ENCODE peak calls at places on chromosomes 4 and X, in six cellular contexts. One of them, this sample, is unnamed.
A peak's percentile ranks its signal among the peaks of the same experiment; 100 is the strongest.

GRCh38 chr4:77881460-77882295 is 19.0 kb downstream of the MRPL1 start:
- DNase-seq in fibroblast of mammary gland: peak; percentile 71
- DNase-seq in choroid plexus epithelial cell: peak; percentile 54
- DNase-seq in PC-9: no peak
- DNase-seq in fibroblast of the aortic adventitia: no peak
- DNase-seq in endothelial cell of umbilical vein: no peak
- DNase-seq in this sample: no peak

GRCh38 chr4:166324321-166324720 is 451.3 kb downstream of the TLL1 start:
- DNase-seq in fibroblast of mammary gland: peak; percentile 42
- DNase-seq in PC-9: no peak
- DNase-seq in choroid plexus epithelial cell: peak; percentile 54
- DNase-seq in endothelial cell of umbilical vein: peak; percentile 6
- DNase-seq in fibroblast of the aortic adventitia: peak; percentile 33
- DNase-seq in this sample: peak; percentile 53

GRCh38 chr4:89283226-89283974 is 24.2 kb downstream of the GPRIN3 start:
- DNase-seq in PC-9: no peak
- DNase-seq in choroid plexus epithelial cell: peak; percentile 49
- DNase-seq in fibroblast of mammary gland: peak; percentile 49
- DNase-seq in fibroblast of the aortic adventitia: peak; percentile 9
- DNase-seq in endothelial cell of umbilical vein: no peak
- DNase-seq in this sample: no peak

GRCh38 chr4:110586137-110586850 is 36.6 kb downstream of the PITX2 start:
- DNase-seq in fibroblast of the aortic adventitia: peak; percentile 77
- DNase-seq in PC-9: peak; percentile 42
- DNase-seq in fibroblast of mammary gland: peak; percentile 76
- DNase-seq in choroid plexus epithelial cell: peak; percentile 87
- DNase-seq in endothelial cell of umbilical vein: peak; percentile 64
- DNase-seq in this sample: peak; percentile 8

GRCh38 chr4:54657556-54658313 is at the start of gene KIT:
- DNase-seq in choroid plexus epithelial cell: peak; percentile 23
- DNase-seq in PC-9: no peak
- DNase-seq in fibroblast of mammary gland: no peak
- DNase-seq in fibroblast of the aortic adventitia: no peak
- DNase-seq in endothelial cell of umbilical vein: peak; percentile 56
- DNase-seq in this sample: no peak

GRCh38 chr4:8144359-8144758 is 14.3 kb downstream of the ABLIM2 start:
- DNase-seq in endothelial cell of umbilical vein: no peak
- DNase-seq in choroid plexus epithelial cell: peak; percentile 18
- DNase-seq in fibroblast of mammary gland: no peak
- DNase-seq in PC-9: no peak
- DNase-seq in fibroblast of the aortic adventitia: no peak
- DNase-seq in this sample: no peak

GRCh38 chrX:18698762-18699650 is 8.4 kb upstream of the PPEF1 start:
- DNase-seq in fibroblast of mammary gland: peak; percentile 10
- DNase-seq in fibroblast of the aortic adventitia: peak; percentile 19
- DNase-seq in choroid plexus epithelial cell: no peak
- DNase-seq in endothelial cell of umbilical vein: no peak
- DNase-seq in PC-9: no peak
- DNase-seq in this sample: no peak

GRCh38 chr4:54231419-54232150 is 2.5 kb downstream of the PDGFRA start:
- DNase-seq in choroid plexus epithelial cell: peak; percentile 65
- DNase-seq in PC-9: no peak
- DNase-seq in fibroblast of mammary gland: peak; percentile 65
- DNase-seq in fibroblast of the aortic adventitia: peak; percentile 72
- DNase-seq in endothelial cell of umbilical vein: no peak
- DNase-seq in this sample: no peak

GRCh38 chrX:48496660-48497059 is 12.1 kb upstream of the PORCN start:
- DNase-seq in fibroblast of the aortic adventitia: no peak
- DNase-seq in PC-9: no peak
- DNase-seq in fibroblast of mammary gland: peak; percentile 55
- DNase-seq in choroid plexus epithelial cell: peak; percentile 21
- DNase-seq in endothelial cell of umbilical vein: no peak
- DNase-seq in this sample: no peak

GRCh38 chr4:110058677-110059076 is 139.7 kb downstream of the ELOVL6 start:
- DNase-seq in choroid plexus epithelial cell: no peak
- DNase-seq in fibroblast of mammary gland: no peak
- DNase-seq in PC-9: no peak
- DNase-seq in fibroblast of the aortic adventitia: no peak
- DNase-seq in endothelial cell of umbilical vein: no peak
- DNase-seq in this sample: no peak

GRCh38 chr4:181952478-181952877 is 290.7 kb upstream of the TENM3 start:
- DNase-seq in fibroblast of the aortic adventitia: peak; percentile 83
- DNase-seq in fibroblast of mammary gland: peak; percentile 94
- DNase-seq in endothelial cell of umbilical vein: peak; percentile 31
- DNase-seq in choroid plexus epithelial cell: peak; percentile 95
- DNase-seq in PC-9: no peak
- DNase-seq in this sample: no peak

GRCh38 chrX:22323541-22323940 is 50.8 kb downstream of the CBLL2 start:
- DNase-seq in fibroblast of mammary gland: peak; percentile 82
- DNase-seq in endothelial cell of umbilical vein: peak; percentile 58
- DNase-seq in fibroblast of the aortic adventitia: peak; percentile 65
- DNase-seq in PC-9: peak; percentile 38
- DNase-seq in choroid plexus epithelial cell: peak; percentile 70
- DNase-seq in this sample: no peak

GRCh38 chr4:114217150-114217817 is 237.8 kb upstream of the ARSJ start:
- DNase-seq in endothelial cell of umbilical vein: no peak
- DNase-seq in fibroblast of mammary gland: no peak
- DNase-seq in PC-9: no peak
- DNase-seq in choroid plexus epithelial cell: no peak
- DNase-seq in fibroblast of the aortic adventitia: no peak
- DNase-seq in this sample: no peak

GRCh38 chrX:149120459-149120858 is 384.6 kb downstream of the IDS start:
- DNase-seq in choroid plexus epithelial cell: no peak
- DNase-seq in endothelial cell of umbilical vein: no peak
- DNase-seq in PC-9: no peak
- DNase-seq in fibroblast of mammary gland: no peak
- DNase-seq in fibroblast of the aortic adventitia: no peak
- DNase-seq in this sample: peak; percentile 35

GRCh38 chr4:154030747-154031146 is 241.9 kb upstream of the SFRP2 start:
- DNase-seq in choroid plexus epithelial cell: peak; percentile 10
- DNase-seq in endothelial cell of umbilical vein: no peak
- DNase-seq in PC-9: no peak
- DNase-seq in fibroblast of mammary gland: peak; percentile 88
- DNase-seq in fibroblast of the aortic adventitia: no peak
- DNase-seq in this sample: no peak

GRCh38 chr4:687048-687974 is 1.6 kb downstream of the SLC49A3 start:
- DNase-seq in choroid plexus epithelial cell: peak; percentile 92
- DNase-seq in fibroblast of the aortic adventitia: peak; percentile 83
- DNase-seq in fibroblast of mammary gland: peak; percentile 97
- DNase-seq in PC-9: peak; percentile 86
- DNase-seq in endothelial cell of umbilical vein: peak; percentile 45
- DNase-seq in this sample: no peak

GRCh38 chr4:54837576-54838140 is 179.9 kb downstream of the KIT start:
- DNase-seq in fibroblast of the aortic adventitia: no peak
- DNase-seq in PC-9: no peak
- DNase-seq in fibroblast of mammary gland: peak; percentile 12
- DNase-seq in endothelial cell of umbilical vein: no peak
- DNase-seq in choroid plexus epithelial cell: peak; percentile 12
- DNase-seq in this sample: no peak

GRCh38 chrX:19705196-19705769 is 182.1 kb downstream of the SH3KBP1 start:
- DNase-seq in fibroblast of mammary gland: peak; percentile 50
- DNase-seq in choroid plexus epithelial cell: peak; percentile 34
- DNase-seq in endothelial cell of umbilical vein: peak; percentile 39
- DNase-seq in PC-9: no peak
- DNase-seq in fibroblast of the aortic adventitia: peak; percentile 39
- DNase-seq in this sample: no peak

GRCh38 chrX:118240359-118240758 is 105.5 kb upstream of the WDR44 start:
- DNase-seq in fibroblast of mammary gland: peak; percentile 65
- DNase-seq in PC-9: no peak
- DNase-seq in fibroblast of the aortic adventitia: no peak
- DNase-seq in endothelial cell of umbilical vein: peak; percentile 6
- DNase-seq in choroid plexus epithelial cell: no peak
- DNase-seq in this sample: no peak

GRCh38 chrX:141341743-141342142 is 99.4 kb upstream of the SPANXC start:
- DNase-seq in PC-9: no peak
- DNase-seq in endothelial cell of umbilical vein: no peak
- DNase-seq in fibroblast of the aortic adventitia: no peak
- DNase-seq in choroid plexus epithelial cell: no peak
- DNase-seq in fibroblast of mammary gland: no peak
- DNase-seq in this sample: no peak

GRCh38 chr4:104418313-104418712 is 76.4 kb downstream of the CXXC4 start:
- DNase-seq in PC-9: no peak
- DNase-seq in fibroblast of mammary gland: no peak
- DNase-seq in fibroblast of the aortic adventitia: no peak
- DNase-seq in choroid plexus epithelial cell: no peak
- DNase-seq in endothelial cell of umbilical vein: no peak
- DNase-seq in this sample: no peak

GRCh38 chrX:4379071-4379470 is 665.6 kb upstream of the PRKX start:
- DNase-seq in endothelial cell of umbilical vein: no peak
- DNase-seq in fibroblast of the aortic adventitia: no peak
- DNase-seq in fibroblast of mammary gland: no peak
- DNase-seq in choroid plexus epithelial cell: no peak
- DNase-seq in PC-9: peak; percentile 90
- DNase-seq in this sample: no peak

GRCh38 chr4:7759221-7759620 is 180.4 kb downstream of the AFAP1 start:
- DNase-seq in endothelial cell of umbilical vein: no peak
- DNase-seq in PC-9: no peak
- DNase-seq in fibroblast of mammary gland: no peak
- DNase-seq in choroid plexus epithelial cell: no peak
- DNase-seq in fibroblast of the aortic adventitia: no peak
- DNase-seq in this sample: peak; percentile 24

GRCh38 chrX:55011294-55011693 is 11.1 kb downstream of the APEX2 start:
- DNase-seq in fibroblast of mammary gland: peak; percentile 3
- DNase-seq in fibroblast of the aortic adventitia: peak; percentile 10
- DNase-seq in choroid plexus epithelial cell: peak; percentile 20
- DNase-seq in endothelial cell of umbilical vein: no peak
- DNase-seq in PC-9: no peak
- DNase-seq in this sample: no peak

GRCh38 chr4:40212674-40213504 is 16.1 kb downstream of the RHOH start:
- DNase-seq in endothelial cell of umbilical vein: no peak
- DNase-seq in choroid plexus epithelial cell: peak; percentile 20
- DNase-seq in PC-9: no peak
- DNase-seq in fibroblast of mammary gland: peak; percentile 51
- DNase-seq in fibroblast of the aortic adventitia: peak; percentile 35
- DNase-seq in this sample: no peak

GRCh38 chrX:110418220-110418856 is 59.7 kb downstream of the RTL9 start:
- DNase-seq in endothelial cell of umbilical vein: peak; percentile 30
- DNase-seq in PC-9: no peak
- DNase-seq in choroid plexus epithelial cell: peak; percentile 76
- DNase-seq in fibroblast of the aortic adventitia: peak; percentile 69
- DNase-seq in fibroblast of mammary gland: peak; percentile 81
- DNase-seq in this sample: no peak

GRCh38 chrX:110421499-110422455 is 63.1 kb downstream of the RTL9 start:
- DNase-seq in PC-9: no peak
- DNase-seq in fibroblast of the aortic adventitia: peak; percentile 32
- DNase-seq in fibroblast of mammary gland: no peak
- DNase-seq in choroid plexus epithelial cell: no peak
- DNase-seq in endothelial cell of umbilical vein: no peak
- DNase-seq in this sample: no peak

GRCh38 chrX:110417128-110417527 is 58.5 kb downstream of the RTL9 start:
- DNase-seq in endothelial cell of umbilical vein: no peak
- DNase-seq in PC-9: no peak
- DNase-seq in choroid plexus epithelial cell: no peak
- DNase-seq in fibroblast of mammary gland: no peak
- DNase-seq in fibroblast of the aortic adventitia: no peak
- DNase-seq in this sample: no peak

GRCh38 chrX:110418857-110419249 is 60.2 kb downstream of the RTL9 start:
- DNase-seq in endothelial cell of umbilical vein: no peak
- DNase-seq in fibroblast of the aortic adventitia: no peak
- DNase-seq in PC-9: no peak
- DNase-seq in fibroblast of mammary gland: peak; percentile 83
- DNase-seq in choroid plexus epithelial cell: peak; percentile 39
- DNase-seq in this sample: no peak

DNA sequence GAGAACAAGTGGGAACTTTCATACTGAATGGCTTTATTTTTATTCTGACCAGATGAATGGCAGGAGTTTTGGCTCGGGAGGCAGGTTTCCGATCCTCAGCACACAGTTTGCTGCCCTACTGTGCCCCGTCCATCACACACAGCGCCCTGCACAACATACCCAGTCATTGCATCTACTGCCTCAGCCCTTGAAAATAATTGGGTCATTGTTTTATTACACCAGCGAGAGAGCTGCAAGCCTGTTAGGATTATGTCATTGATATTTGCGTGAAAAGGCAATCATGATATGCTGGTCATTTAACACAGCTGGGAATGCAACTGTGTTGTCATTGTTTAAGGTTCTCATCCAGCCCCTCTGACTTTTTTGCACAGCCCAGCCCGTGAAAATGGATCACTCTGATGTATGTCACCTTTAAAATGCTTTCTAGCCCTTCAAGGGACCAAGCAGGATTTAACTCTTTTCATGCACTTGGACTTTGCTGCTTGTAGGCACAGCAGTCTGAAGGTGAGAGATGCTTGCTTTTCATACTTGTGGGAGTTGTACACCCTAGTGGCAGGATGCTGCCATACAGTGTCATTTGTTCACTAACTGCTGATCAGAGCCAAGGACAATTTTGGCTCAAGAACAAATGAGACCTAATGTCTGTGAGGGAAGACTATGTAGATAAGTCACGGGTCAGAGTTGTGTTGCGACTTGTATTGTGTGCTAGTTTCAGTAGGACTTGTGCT is 62.3 kb downstream of the RTL9 start:
- DNase-seq in fibroblast of the aortic adventitia: no peak
- DNase-seq in PC-9: peak; percentile 51
- DNase-seq in fibroblast of mammary gland: peak; percentile 31
- DNase-seq in choroid plexus epithelial cell: peak; percentile 12
- DNase-seq in endothelial cell of umbilical vein: no peak
- DNase-seq in this sample: peak; percentile 18
- TF ChIP-seq CTCF in fibroblast of the aortic adventitia: peak; percentile 25
- TF ChIP-seq CTCF in PC-9: peak; percentile 60
- TF ChIP-seq CTCF in fibroblast of mammary gland: peak; percentile 31
- TF ChIP-seq CTCF in choroid plexus epithelial cell: peak; percentile 31
- TF ChIP-seq CTCF in endothelial cell of umbilical vein: no peak
- TF ChIP-seq CTCF in this sample: peak; percentile 26

GRCh38 chr4:127881565-127881869 is 824 bp downstream of the PLK4 start:
- DNase-seq in endothelial cell of umbilical vein: no peak
- DNase-seq in PC-9: no peak
- DNase-seq in fibroblast of mammary gland: no peak
- DNase-seq in fibroblast of the aortic adventitia: no peak
- DNase-seq in choroid plexus epithelial cell: no peak
- DNase-seq in this sample: no peak
- TF ChIP-seq CTCF in endothelial cell of umbilical vein: no peak
- TF ChIP-seq CTCF in PC-9: no peak
- TF ChIP-seq CTCF in fibroblast of mammary gland: no peak
- TF ChIP-seq CTCF in fibroblast of the aortic adventitia: no peak
- TF ChIP-seq CTCF in choroid plexus epithelial cell: peak; percentile 2
- TF ChIP-seq CTCF in this sample: no peak

GRCh38 chrX:13285693-13286092 is 34.2 kb downstream of the ATXN3L start:
- DNase-seq in choroid plexus epithelial cell: no peak
- DNase-seq in endothelial cell of umbilical vein: no peak
- DNase-seq in fibroblast of mammary gland: no peak
- DNase-seq in PC-9: no peak
- DNase-seq in fibroblast of the aortic adventitia: no peak
- DNase-seq in this sample: no peak
- TF ChIP-seq CTCF in choroid plexus epithelial cell: no peak
- TF ChIP-seq CTCF in endothelial cell of umbilical vein: no peak
- TF ChIP-seq CTCF in fibroblast of mammary gland: no peak
- TF ChIP-seq CTCF in PC-9: no peak
- TF ChIP-seq CTCF in fibroblast of the aortic adventitia: no peak
- TF ChIP-seq CTCF in this sample: no peak

DNA sequence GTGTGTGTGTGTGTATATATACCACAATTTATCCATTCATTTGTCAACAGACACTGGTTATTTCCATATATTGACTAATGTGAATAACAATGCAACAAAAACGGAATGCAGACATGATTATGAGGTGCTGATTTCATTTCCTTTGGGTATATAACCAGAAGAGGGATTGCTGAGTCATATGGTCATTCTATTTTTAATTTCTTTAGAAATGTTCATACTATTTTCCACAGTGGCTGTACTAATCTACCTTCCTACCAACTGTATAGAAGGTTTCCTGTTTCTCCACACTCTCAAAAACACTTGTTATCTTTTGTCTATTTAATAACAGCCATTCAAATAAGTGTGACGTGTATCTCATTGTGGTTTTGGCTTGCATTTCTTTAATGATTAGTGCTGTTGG is 269.8 kb downstream of the OPHN1 start:
- DNase-seq in fibroblast of the aortic adventitia: peak; percentile 49
- DNase-seq in fibroblast of mammary gland: peak; percentile 62
- DNase-seq in PC-9: no peak
- DNase-seq in choroid plexus epithelial cell: peak; percentile 35
- DNase-seq in endothelial cell of umbilical vein: peak; percentile 87
- DNase-seq in this sample: no peak
- TF ChIP-seq CTCF in fibroblast of the aortic adventitia: no peak
- TF ChIP-seq CTCF in fibroblast of mammary gland: no peak
- TF ChIP-seq CTCF in PC-9: no peak
- TF ChIP-seq CTCF in choroid plexus epithelial cell: no peak
- TF ChIP-seq CTCF in endothelial cell of umbilical vein: no peak
- TF ChIP-seq CTCF in this sample: no peak

This sample was measured in GM12865.